ENCODE peak calls at places on chromosome 1, in five cellular contexts. One of them, this sample, is unnamed.

GRCh38 chr1:160748182-160748876 is 9.3 kb downstream of the SLAMF7 start:
- DNase-seq in mesothelial cell of epicardium: no peak
- DNase-seq in GM23338: peak
- DNase-seq in ovary: no peak
- DNase-seq in lung: no peak
- DNase-seq in this sample: no peak

GRCh38 chr1:41856361-41857285 is 62.1 kb downstream of the HIVEP3 start:
- DNase-seq in mesothelial cell of epicardium: no peak
- DNase-seq in GM23338: no peak
- DNase-seq in ovary: peak
- DNase-seq in lung: no peak
- DNase-seq in this sample: no peak

GRCh38 chr1:9689971-9690381 is 38.4 kb downstream of the PIK3CD start:
- DNase-seq in mesothelial cell of epicardium: no peak
- DNase-seq in GM23338: peak
- DNase-seq in ovary: peak
- DNase-seq in lung: no peak
- DNase-seq in this sample: no peak

GRCh38 chr1:23578311-23578996 is 19.2 kb upstream of the ID3 start:
- DNase-seq in mesothelial cell of epicardium: no peak
- DNase-seq in GM23338: no peak
- DNase-seq in ovary: no peak
- DNase-seq in lung: no peak
- DNase-seq in this sample: no peak

GRCh38 chr1:226404063-226404903 is 3.6 kb downstream of the PARP1 start:
- DNase-seq in mesothelial cell of epicardium: no peak
- DNase-seq in GM23338: no peak
- DNase-seq in ovary: no peak
- DNase-seq in lung: no peak
- DNase-seq in this sample: no peak

GRCh38 chr1:19514391-19514831 is 29.1 kb upstream of the CAPZB start:
- DNase-seq in mesothelial cell of epicardium: no peak
- DNase-seq in GM23338: no peak
- DNase-seq in ovary: no peak
- DNase-seq in lung: no peak
- DNase-seq in this sample: no peak

GRCh38 chr1:53959664-53960250 is 13.6 kb downstream of the LRRC42 start:
- DNase-seq in mesothelial cell of epicardium: no peak
- DNase-seq in GM23338: peak
- DNase-seq in ovary: no peak
- DNase-seq in lung: no peak
- DNase-seq in this sample: no peak

GRCh38 chr1:246267426-246267825 is 239.7 kb downstream of the SMYD3 start:
- DNase-seq in mesothelial cell of epicardium: no peak
- DNase-seq in GM23338: peak
- DNase-seq in ovary: no peak
- DNase-seq in lung: no peak
- DNase-seq in this sample: no peak

GRCh38 chr1:113123737-113124136 is 50.7 kb downstream of the LRIG2 start:
- DNase-seq in mesothelial cell of epicardium: no peak
- DNase-seq in GM23338: no peak
- DNase-seq in ovary: no peak
- DNase-seq in lung: no peak
- DNase-seq in this sample: no peak

GRCh38 chr1:16017461-16018303 is at the start of gene HSPB7:
- DNase-seq in mesothelial cell of epicardium: peak
- DNase-seq in GM23338: peak
- DNase-seq in ovary: peak
- DNase-seq in lung: peak
- DNase-seq in this sample: peak
- TF ChIP-seq CTCF in mesothelial cell of epicardium: no peak
- TF ChIP-seq CTCF in GM23338: peak
- TF ChIP-seq CTCF in ovary: no peak
- TF ChIP-seq CTCF in lung: no peak
- TF ChIP-seq CTCF in this sample: peak

GRCh38 chr1:201230676-201231075 is 40.1 kb downstream of the IGFN1 start:
- DNase-seq in mesothelial cell of epicardium: no peak
- DNase-seq in GM23338: no peak
- DNase-seq in ovary: no peak
- DNase-seq in lung: no peak
- DNase-seq in this sample: no peak

GRCh38 chr1:201229095-201229494 is 38.5 kb downstream of the IGFN1 start:
- DNase-seq in mesothelial cell of epicardium: no peak
- DNase-seq in GM23338: no peak
- DNase-seq in ovary: peak
- DNase-seq in lung: no peak
- DNase-seq in this sample: no peak

GRCh38 chr1:201228011-201228983 is 37.7 kb downstream of the IGFN1 start:
- DNase-seq in mesothelial cell of epicardium: no peak
- DNase-seq in GM23338: no peak
- DNase-seq in ovary: no peak
- DNase-seq in lung: peak
- DNase-seq in this sample: peak

GRCh38 chr1:201226859-201227488 is 36.4 kb downstream of the IGFN1 start:
- DNase-seq in mesothelial cell of epicardium: no peak
- DNase-seq in GM23338: no peak
- DNase-seq in ovary: no peak
- DNase-seq in lung: no peak
- DNase-seq in this sample: peak

GRCh38 chr1:201229771-201230635 is 39.4 kb downstream of the IGFN1 start:
- DNase-seq in mesothelial cell of epicardium: no peak
- DNase-seq in GM23338: no peak
- DNase-seq in ovary: no peak
- DNase-seq in lung: no peak
- DNase-seq in this sample: no peak
- TF ChIP-seq CTCF in mesothelial cell of epicardium: no peak
- TF ChIP-seq CTCF in GM23338: no peak
- TF ChIP-seq CTCF in ovary: no peak
- TF ChIP-seq CTCF in lung: no peak
- TF ChIP-seq CTCF in this sample: no peak

DNA sequence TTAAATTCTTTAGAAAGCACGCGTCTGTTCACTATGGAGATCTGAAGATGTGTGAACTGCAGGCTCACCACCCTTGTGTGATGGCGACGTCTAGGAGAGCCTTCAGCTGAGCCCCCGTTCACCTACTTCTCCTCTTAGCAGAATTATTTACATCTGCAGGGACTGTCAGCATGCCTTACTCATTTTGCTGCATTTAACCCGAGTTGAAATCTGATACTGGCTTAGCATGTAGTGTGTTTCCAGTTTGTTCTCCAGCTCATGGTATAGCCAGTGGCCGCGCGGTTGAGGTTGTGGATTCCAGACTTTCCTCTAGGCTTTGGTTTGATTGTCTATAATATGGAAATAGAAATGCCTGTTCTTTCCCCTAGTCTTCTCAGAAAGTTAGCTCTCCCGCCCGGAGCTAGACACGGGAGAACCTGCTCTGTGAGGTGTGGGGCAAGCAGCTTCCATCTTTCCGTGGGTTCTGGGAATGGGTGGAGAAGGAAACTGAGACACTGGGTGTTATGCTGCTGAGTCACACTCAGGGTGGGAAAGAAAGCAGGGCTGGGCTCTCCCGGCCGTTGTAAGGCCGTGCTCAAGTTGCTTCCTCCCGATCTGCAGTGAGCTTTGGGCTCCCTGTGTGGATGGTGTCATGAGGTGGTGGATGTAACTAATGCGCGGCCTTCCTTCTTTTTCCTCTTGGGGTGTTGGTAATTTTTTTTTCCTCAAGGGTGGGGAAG is 206.8 kb upstream of the TMEM51 start:
- DNase-seq in mesothelial cell of epicardium: no peak
- DNase-seq in GM23338: no peak
- DNase-seq in ovary: no peak
- DNase-seq in lung: no peak
- DNase-seq in this sample: no peak
- TF ChIP-seq CTCF in mesothelial cell of epicardium: no peak
- TF ChIP-seq CTCF in GM23338: no peak
- TF ChIP-seq CTCF in ovary: no peak
- TF ChIP-seq CTCF in lung: no peak
- TF ChIP-seq CTCF in this sample: no peak

GRCh38 chr1:63915121-63915520 is 141.3 kb downstream of the ROR1 start:
- DNase-seq in mesothelial cell of epicardium: no peak
- DNase-seq in GM23338: peak
- DNase-seq in ovary: no peak
- DNase-seq in lung: no peak
- DNase-seq in this sample: no peak
- TF ChIP-seq CTCF in mesothelial cell of epicardium: no peak
- TF ChIP-seq CTCF in GM23338: peak
- TF ChIP-seq CTCF in ovary: no peak
- TF ChIP-seq CTCF in lung: no peak
- TF ChIP-seq CTCF in this sample: no peak

DNA sequence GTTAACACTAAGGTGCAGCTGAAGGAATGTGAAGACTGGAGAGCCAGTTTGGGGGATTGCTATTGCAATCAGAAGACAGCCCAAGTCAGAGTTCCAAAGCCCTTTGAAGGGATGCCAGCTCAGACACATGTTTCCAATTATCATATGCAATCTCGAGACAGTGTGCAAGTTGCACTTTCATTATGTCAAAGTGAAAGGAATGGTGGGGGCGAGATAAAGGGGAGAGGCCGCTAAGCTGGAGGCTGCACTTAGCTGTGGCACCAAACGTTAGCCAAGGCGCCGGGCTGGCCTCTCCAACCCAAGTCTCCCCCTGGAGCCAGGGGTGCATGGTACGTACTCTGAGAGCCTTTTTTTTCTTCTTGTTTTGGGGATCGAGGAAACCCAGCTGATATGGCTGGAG is 58.0 kb downstream of the NGF start:
- DNase-seq in mesothelial cell of epicardium: no peak
- DNase-seq in GM23338: no peak
- DNase-seq in ovary: no peak
- DNase-seq in lung: no peak
- DNase-seq in this sample: no peak
- TF ChIP-seq CTCF in mesothelial cell of epicardium: no peak
- TF ChIP-seq CTCF in GM23338: no peak
- TF ChIP-seq CTCF in ovary: no peak
- TF ChIP-seq CTCF in lung: no peak
- TF ChIP-seq CTCF in this sample: no peak

DNA sequence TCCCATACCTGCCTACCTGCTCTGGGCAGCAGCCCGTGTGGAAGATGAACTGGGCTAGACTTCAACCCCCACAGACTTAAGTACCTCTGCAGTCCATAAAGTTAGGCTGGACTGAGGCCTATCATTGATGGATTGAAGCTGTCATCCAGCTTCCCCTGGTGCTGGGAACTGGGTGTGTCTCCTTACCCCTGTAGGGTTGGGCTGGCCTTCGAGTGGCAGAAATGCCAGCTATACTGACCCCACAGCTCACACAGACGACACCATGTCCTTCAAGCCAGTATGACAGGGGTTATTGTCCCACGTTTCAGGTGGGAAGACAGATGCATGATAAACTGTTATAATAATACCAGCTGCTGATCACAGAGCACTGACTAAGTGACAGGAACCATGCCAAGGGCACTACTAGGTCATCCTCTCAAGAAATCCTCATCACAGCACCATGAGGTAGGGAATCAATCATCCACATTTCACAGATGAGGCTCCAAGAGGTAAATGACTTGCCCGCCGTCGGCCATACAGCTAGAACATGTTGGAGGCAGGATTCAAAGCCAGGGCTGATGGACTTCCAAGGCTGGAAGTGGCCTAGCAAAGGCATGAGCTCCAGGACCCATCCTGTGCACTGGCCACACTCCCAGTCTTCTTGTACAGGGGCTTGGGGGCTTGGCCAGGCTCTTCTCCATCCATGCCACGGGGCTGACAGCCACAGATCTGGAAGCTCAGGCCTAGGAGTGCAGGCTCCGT is at the start of gene BEST4:
- DNase-seq in mesothelial cell of epicardium: no peak
- DNase-seq in GM23338: no peak
- DNase-seq in ovary: no peak
- DNase-seq in lung: no peak
- DNase-seq in this sample: no peak
- TF ChIP-seq CTCF in mesothelial cell of epicardium: no peak
- TF ChIP-seq CTCF in GM23338: no peak
- TF ChIP-seq CTCF in ovary: no peak
- TF ChIP-seq CTCF in lung: no peak
- TF ChIP-seq CTCF in this sample: no peak

GRCh38 chr1:71245246-71245645 is 164.4 kb upstream of the ZRANB2 start:
- DNase-seq in mesothelial cell of epicardium: no peak
- DNase-seq in GM23338: no peak
- DNase-seq in ovary: no peak
- DNase-seq in lung: no peak
- DNase-seq in this sample: no peak
- TF ChIP-seq CTCF in mesothelial cell of epicardium: no peak
- TF ChIP-seq CTCF in GM23338: no peak
- TF ChIP-seq CTCF in ovary: no peak
- TF ChIP-seq CTCF in lung: no peak
- TF ChIP-seq CTCF in this sample: no peak

GRCh38 chr1:239675735-239676134 is 289.4 kb downstream of the CHRM3 start:
- DNase-seq in mesothelial cell of epicardium: no peak
- DNase-seq in GM23338: no peak
- DNase-seq in ovary: no peak
- DNase-seq in lung: no peak
- DNase-seq in this sample: no peak

GRCh38 chr1:239672256-239672655 is 285.9 kb downstream of the CHRM3 start:
- DNase-seq in mesothelial cell of epicardium: no peak
- DNase-seq in GM23338: no peak
- DNase-seq in ovary: no peak
- DNase-seq in lung: no peak
- DNase-seq in this sample: no peak

GRCh38 chr1:239678181-239678580 is 291.8 kb downstream of the CHRM3 start:
- DNase-seq in mesothelial cell of epicardium: no peak
- DNase-seq in GM23338: no peak
- DNase-seq in ovary: no peak
- DNase-seq in lung: no peak
- DNase-seq in this sample: no peak

GRCh38 chr1:239677362-239677761 is 291.0 kb downstream of the CHRM3 start:
- DNase-seq in mesothelial cell of epicardium: no peak
- DNase-seq in GM23338: no peak
- DNase-seq in ovary: no peak
- DNase-seq in lung: no peak
- DNase-seq in this sample: no peak

DNA sequence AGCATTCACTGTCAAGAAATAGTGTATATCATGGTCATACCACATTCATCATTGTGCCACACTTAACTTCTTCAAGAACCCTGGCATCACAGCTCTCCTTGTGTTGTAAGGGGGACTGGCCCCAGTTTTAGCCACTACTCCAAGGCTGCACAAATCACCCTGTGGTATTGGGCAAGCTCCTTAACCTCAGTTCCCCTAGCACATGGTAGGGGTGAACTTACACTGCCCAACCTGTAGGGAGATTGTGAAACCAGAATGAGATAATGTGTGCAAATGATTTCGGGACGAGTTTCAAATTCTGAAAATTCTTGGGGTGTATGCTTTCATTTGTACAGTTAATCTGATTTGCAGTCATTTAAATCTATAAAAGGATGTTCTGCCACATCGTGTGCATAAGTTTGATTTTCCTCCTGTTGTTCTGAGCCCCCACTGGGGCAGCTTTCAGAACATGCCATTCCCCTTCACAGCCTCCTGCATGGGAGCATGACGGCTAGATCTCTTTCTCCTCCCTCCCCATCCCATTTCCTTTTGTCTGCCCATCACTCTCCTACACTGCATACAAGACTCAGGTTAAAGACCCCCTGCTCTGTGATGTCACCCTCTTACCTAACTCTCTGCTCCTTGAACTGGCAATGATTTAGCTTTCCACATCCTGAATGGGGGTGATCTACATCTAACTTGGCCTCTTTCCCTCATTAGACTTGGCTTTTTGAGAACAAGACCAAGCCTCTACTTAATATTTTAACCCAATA is 290.3 kb downstream of the CHRM3 start:
- DNase-seq in mesothelial cell of epicardium: no peak
- DNase-seq in GM23338: peak
- DNase-seq in ovary: no peak
- DNase-seq in lung: no peak
- DNase-seq in this sample: no peak
- TF ChIP-seq CTCF in mesothelial cell of epicardium: peak
- TF ChIP-seq CTCF in GM23338: peak
- TF ChIP-seq CTCF in ovary: no peak
- TF ChIP-seq CTCF in lung: no peak
- TF ChIP-seq CTCF in this sample: no peak

This sample was measured in right atrium auricular region.